ENCODE peak calls at places on chromosome 1, in eight cellular contexts. L, D, Q, R, C, K, N and T are unnamed samples.

GRCh38 chr1:86788300-86789206 is 84.2 kb downstream of the SH3GLB1 start:
- DNase-seq in R (peak; percentile 98), D (peak; percentile 78), N (peak; percentile 86), L (no peak), Q (peak; percentile 53), C (peak; percentile 92), K (no peak), T (peak; percentile 98)

GRCh38 chr1:13746342-13746741 is 46.4 kb downstream of the PRDM2 start:
- DNase-seq in N (no peak), K (no peak), Q (no peak), D (no peak), L (no peak), C (no peak), R (no peak), T (no peak)

GRCh38 chr1:156599811-156600210 is 1.5 kb downstream of the GPATCH4 start:
- DNase-seq in K (no peak), D (no peak), L (no peak), Q (no peak), R (no peak), N (peak; percentile 26), C (peak; percentile 30), T (no peak)

GRCh38 chr1:248820041-248820585 is 5.6 kb downstream of the SH3BP5L start:
- DNase-seq in D (no peak), N (no peak), Q (no peak), K (no peak), C (no peak), R (no peak), L (no peak), T (no peak)

GRCh38 chr1:46455951-46456350 is 33.7 kb upstream of the DMBX1 start:
- DNase-seq in D (no peak), K (no peak), L (no peak), Q (no peak), R (no peak), C (no peak), N (no peak), T (no peak)

GRCh38 chr1:11286735-11287410 is 13.9 kb downstream of the UBIAD1 start:
- DNase-seq in L (peak; percentile 88), C (peak; percentile 61), N (no peak), Q (no peak), D (no peak), R (peak; percentile 68), K (no peak), T (peak; percentile 79)

GRCh38 chr1:182120411-182121258 is 59.1 kb upstream of the ZNF648 start:
- DNase-seq in R (no peak), Q (peak; percentile 93), C (peak; percentile 2), N (peak; percentile 66), K (no peak), L (no peak), D (no peak), T (no peak)

GRCh38 chr1:48228156-48228555 is 5.6 kb downstream of the SLC5A9 start:
- DNase-seq in L (peak; percentile 61), N (no peak), Q (no peak), D (no peak), K (no peak), R (no peak), C (no peak), T (no peak)

GRCh38 chr1:201759194-201759814 is 69.7 kb upstream of the IPO9 start:
- DNase-seq in C (peak; percentile 79), K (no peak), Q (peak; percentile 64), L (no peak), R (peak; percentile 50), N (no peak), D (no peak), T (peak; percentile 81)

GRCh38 chr1:64484651-64485050 is 14.7 kb downstream of the CACHD1 start:
- DNase-seq in R (peak; percentile 40), N (no peak), K (no peak), Q (peak; percentile 73), L (no peak), C (peak; percentile 67), D (no peak), T (no peak)

GRCh38 chr1:203069028-203069804 is 16.6 kb downstream of the MYOG start:
- DNase-seq in N (peak; percentile 11), Q (no peak), L (no peak), R (peak; percentile 11), K (no peak), C (no peak), D (no peak), T (peak; percentile 28)

GRCh38 chr1:168135982-168136708 is 585 bp downstream of the GPR161 start:
- DNase-seq in C (peak; percentile 40), N (peak; percentile 48), K (peak; percentile 22), R (peak; percentile 40), Q (peak; percentile 43), L (peak; percentile 69), D (peak; percentile 59), T (peak; percentile 43)

GRCh38 chr1:181308098-181308497 is 175.2 kb upstream of the CACNA1E start:
- DNase-seq in K (no peak), L (no peak), R (no peak), D (no peak), Q (no peak), N (no peak), C (no peak), T (no peak)

GRCh38 chr1:121558514-121558913 is 373.7 kb downstream of the SRGAP2C start:
- DNase-seq in L (peak; percentile 25), D (no peak), R (peak; percentile 40), Q (peak; percentile 80), C (peak; percentile 96), N (peak; percentile 75), K (no peak), T (peak; percentile 97)

GRCh38 chr1:54805466-54805865 is 4.3 kb upstream of the TTC22 start:
- DNase-seq in L (no peak), C (no peak), D (no peak), N (no peak), Q (no peak), R (no peak), K (no peak), T (no peak)

GRCh38 chr1:32334274-32334861 is 1.7 kb downstream of the MARCKSL1 start:
- DNase-seq in R (no peak), Q (no peak), N (no peak), D (peak; percentile 40), C (no peak), L (no peak), K (no peak), T (no peak)

GRCh38 chr1:165623624-165624023 is 7.4 kb upstream of the MGST3 start:
- DNase-seq in D (no peak), Q (no peak), L (no peak), C (no peak), R (no peak), K (no peak), N (no peak), T (no peak)

DNA sequence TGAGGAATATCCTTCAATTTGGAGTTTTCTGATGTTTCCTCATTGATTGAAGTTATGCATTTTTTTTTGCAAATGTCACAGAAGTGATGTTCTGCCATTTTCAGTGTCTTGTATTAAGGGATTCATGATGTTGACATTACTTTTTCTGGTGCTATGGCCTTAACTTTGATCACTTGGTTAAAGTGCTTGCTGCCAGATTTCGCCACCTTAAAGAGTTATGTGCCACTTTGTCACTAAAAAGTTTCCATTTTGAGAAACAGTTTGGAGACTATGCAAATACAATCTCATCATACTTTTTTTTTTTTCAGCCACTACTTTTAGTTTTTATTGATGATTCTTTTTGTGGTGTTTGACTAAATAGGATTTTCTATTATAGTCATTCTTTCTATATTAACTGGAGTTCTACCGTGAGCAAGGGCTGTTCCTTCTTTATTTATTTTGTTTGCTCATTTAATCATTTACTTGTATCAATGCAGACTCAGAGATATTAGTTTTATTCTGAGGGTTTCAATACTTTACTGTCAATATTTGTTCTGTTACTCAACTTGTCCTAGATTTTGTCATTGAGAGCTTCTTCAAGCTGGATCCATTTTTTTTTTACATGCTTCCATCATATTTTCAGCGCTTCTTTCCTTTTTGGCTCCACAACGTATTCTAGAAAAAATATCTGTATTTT is 3.2 kb downstream of the GBP7 start:
- DNase-seq in C (no peak), N (no peak), R (no peak), L (no peak), D (no peak), Q (no peak), K (no peak), T (no peak)
- H3K4me3 ChIP-seq in C (no peak overlapping the region), N (no peak overlapping the region), R (no peak overlapping the region), L (no peak overlapping the region), D (no peak overlapping the region), Q (no peak overlapping the region), K (no peak overlapping the region), T (no peak overlapping the region)

GRCh38 chr1:153546796-153547559 is 1.4 kb upstream of the S100A4 start:
- DNase-seq in N (peak; percentile 11), L (no peak), K (no peak), C (no peak), R (no peak), D (peak; percentile 41), Q (no peak), T (no peak)
- H3K4me3 ChIP-seq in N (no peak overlapping the region), L (no peak overlapping the region), K (no peak overlapping the region), C (no peak overlapping the region), R (peak overlapping the region; percentile 71), D (no peak overlapping the region), Q (no peak overlapping the region), T (peak overlapping the region; percentile 18)

DNA sequence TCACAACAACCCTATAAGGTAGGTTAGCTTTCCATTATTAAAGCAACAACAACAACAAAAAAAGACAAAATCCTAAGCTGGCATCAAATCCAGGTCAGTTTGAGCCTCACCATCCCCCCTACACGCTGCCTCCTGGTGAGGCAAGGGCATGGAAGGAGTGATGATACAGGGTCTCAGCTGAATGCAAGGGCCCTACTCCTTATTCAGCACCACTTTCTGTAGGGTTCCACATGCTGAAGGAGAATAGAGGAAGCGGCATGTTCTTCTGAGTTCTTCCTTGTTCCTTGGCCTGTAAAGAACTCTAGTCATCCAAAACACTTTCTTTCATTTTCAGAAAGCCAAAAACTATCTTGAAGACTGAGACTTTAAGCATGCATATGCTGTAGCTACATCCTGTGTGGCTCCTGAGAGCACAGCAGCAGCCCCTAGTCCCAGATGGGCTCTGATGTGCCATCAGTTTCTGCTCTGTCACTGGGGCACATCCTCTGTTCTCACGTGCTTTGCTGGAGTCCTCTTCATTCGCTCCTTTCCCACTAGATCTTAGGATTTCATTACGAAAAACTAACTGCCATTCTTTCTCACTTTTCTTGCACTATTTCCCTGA is 6.2 kb downstream of the ILDR2 start:
- DNase-seq in Q (no peak), K (no peak), D (no peak), N (no peak), L (no peak), R (no peak), C (no peak), T (no peak)
- H3K4me3 ChIP-seq in Q (no peak overlapping the region), K (no peak overlapping the region), D (no peak overlapping the region), N (no peak overlapping the region), L (no peak overlapping the region), R (no peak overlapping the region), C (no peak overlapping the region), T (no peak overlapping the region)

GRCh38 chr1:173477286-173478098 is at the start of gene PRDX6:
- DNase-seq in C (peak; percentile 81), N (no peak), R (peak; percentile 80), K (peak; percentile 86), D (peak; percentile 92), Q (peak; percentile 67), L (no peak), T (peak; percentile 73)

GRCh38 chr1:173476664-173477285 is 360 bp upstream of the PRDX6 start:
- DNase-seq in C (peak; percentile 83), D (peak; percentile 95), K (peak; percentile 84), Q (peak; percentile 92), R (peak; percentile 83), N (peak; percentile 86), L (peak; percentile 97), T (peak; percentile 76)

GRCh38 chr1:173478099-173478555 is 992 bp downstream of the PRDX6 start:
- DNase-seq in Q (peak; percentile 61), C (peak; percentile 83), K (no peak), D (peak; percentile 68), L (peak; percentile 27), R (peak; percentile 72), N (peak; percentile 78), T (peak; percentile 90)

GRCh38 chr1:173475564-173476196 is 1.5 kb upstream of the PRDX6 start:
- DNase-seq in Q (peak; percentile 43), C (peak; percentile 84), K (no peak), N (peak; percentile 66), L (no peak), D (no peak), R (peak; percentile 80), T (peak; percentile 75)

GRCh38 chr1:173476197-173476663 is 905 bp upstream of the PRDX6 start:
- DNase-seq in N (no peak), K (no peak), Q (no peak), C (no peak), D (no peak), R (no peak), L (no peak), T (no peak)
- H3K4me3 ChIP-seq in N (peak overlapping the region; percentile 72), K (peak overlapping the region; percentile 83), Q (peak overlapping the region; percentile 95), C (peak overlapping the region; percentile 76), D (peak overlapping the region; percentile 32), R (peak overlapping the region; percentile 71), L (peak overlapping the region; percentile 79), T (peak overlapping the region; percentile 85)